ENCODE peak calls at places on chromosomes 12 and 14, in six cellular contexts. H is AG04449, X is glutamatergic neuron, M is neural progenitor cell, E is SK-N-SH, S is body of pancreas. Z is an unnamed sample.
A peak's percentile ranks its signal among the peaks of the same experiment; 100 is the strongest.

GRCh38 chr14:53963491-53964227 is 7.0 kb upstream of the BMP4 start:
- DNase-seq in S (peak; percentile 62), E (no peak), H (no peak), M (peak; percentile 70), X (peak; percentile 51), Z (peak; percentile 67)

GRCh38 chr12:10098762-10099161 is at the start of gene CLEC1A:
- DNase-seq in X (no peak), S (no peak), E (no peak), H (no peak), M (peak; percentile 72), Z (peak; percentile 42)

GRCh38 chr12:15522574-15523187 is 200.4 kb downstream of the PTPRO start:
- DNase-seq in H (no peak), E (peak; percentile 43), S (peak; percentile 25), M (peak; percentile 55), X (no peak), Z (no peak)

GRCh38 chr12:78167510-78167909 is 336.8 kb downstream of the NAV3 start:
- DNase-seq in X (no peak), E (no peak), H (no peak), M (no peak), S (no peak), Z (no peak)

GRCh38 chr12:25458047-25458552 is 95.0 kb downstream of the LMNTD1 start:
- DNase-seq in X (no peak), E (peak; percentile 56), M (no peak), H (peak; percentile 89), S (peak; percentile 36), Z (no peak)

GRCh38 chr12:109014984-109015765 is 5.7 kb downstream of the SVOP start:
- DNase-seq in S (no peak), X (no peak), E (no peak), H (no peak), M (no peak), Z (no peak)

GRCh38 chr12:95440401-95440800 is 33.6 kb upstream of the METAP2 start:
- DNase-seq in M (no peak), X (no peak), S (no peak), H (no peak), E (no peak), Z (no peak)

GRCh38 chr14:24401810-24402702 is 3.3 kb downstream of the NYNRIN start:
- DNase-seq in E (no peak), S (no peak), X (no peak), M (no peak), H (no peak), Z (no peak)

GRCh38 chr14:100860556-100861187 is 34.8 kb downstream of the MEG3 start:
- DNase-seq in H (no peak), X (no peak), M (no peak), S (no peak), E (no peak), Z (no peak)

GRCh38 chr12:11819643-11820042 is 170.2 kb downstream of the ETV6 start:
- DNase-seq in M (no peak), X (no peak), E (no peak), S (no peak), H (no peak), Z (no peak)

GRCh38 chr12:65881348-65881961 is 57.2 kb downstream of the HMGA2 start:
- DNase-seq in H (no peak), S (peak; percentile 44), M (peak; percentile 43), X (no peak), E (no peak), Z (no peak)

GRCh38 chr12:111868676-111869588 is 26.9 kb downstream of the MAPKAPK5 start:
- DNase-seq in M (peak; percentile 61), S (no peak), H (no peak), X (no peak), E (no peak), Z (no peak)

GRCh38 chr12:30753761-30754382 is 879 bp downstream of the CAPRIN2 start:
- DNase-seq in X (no peak), H (no peak), E (peak; percentile 20), M (peak; percentile 2), S (no peak), Z (no peak)

GRCh38 chr12:46661161-46661845 is 164.5 kb downstream of the SLC38A4 start:
- DNase-seq in H (peak; percentile 67), M (peak; percentile 76), S (peak; percentile 64), E (peak; percentile 39), X (no peak), Z (no peak)

GRCh38 chr12:52508211-52508610 is 12.0 kb downstream of the KRT5 start:
- DNase-seq in M (no peak), H (no peak), X (no peak), E (no peak), S (no peak), Z (no peak)

GRCh38 chr12:52501490-52501889 is 8.4 kb upstream of the KRT6A start:
- DNase-seq in M (no peak), X (no peak), E (no peak), S (no peak), H (no peak), Z (no peak)

GRCh38 chr12:52506858-52507715 is 13.1 kb downstream of the KRT5 start:
- DNase-seq in X (no peak), M (peak; percentile 63), E (peak; percentile 49), S (peak; percentile 37), H (peak; percentile 51), Z (no peak)
- TF ChIP-seq CTCF in X (peak; percentile 69), M (peak; percentile 66), E (peak; percentile 61), S (peak; percentile 63), H (peak; percentile 46), Z (peak; percentile 55)

GRCh38 chr12:114691810-114692557 is 8.0 kb upstream of the TBX3 start:
- DNase-seq in E (peak; percentile 11), S (no peak), M (peak; percentile 52), H (no peak), X (no peak), Z (no peak)

GRCh38 chr12:114694436-114695304 is 10.7 kb upstream of the TBX3 start:
- DNase-seq in H (no peak), X (no peak), S (no peak), M (peak; percentile 15), E (no peak), Z (no peak)

GRCh38 chr12:114691196-114691595 is 7.2 kb upstream of the TBX3 start:
- DNase-seq in E (peak; percentile 35), M (peak; percentile 17), X (no peak), H (no peak), S (no peak), Z (no peak)

GRCh38 chr12:114693532-114693931 is 9.6 kb upstream of the TBX3 start:
- DNase-seq in H (no peak), X (no peak), S (no peak), M (no peak), E (no peak), Z (no peak)

GRCh38 chr12:114692558-114693531 is 8.9 kb upstream of the TBX3 start:
- DNase-seq in E (peak; percentile 18), H (no peak), S (no peak), X (no peak), M (peak; percentile 60), Z (no peak)
- TF ChIP-seq CTCF in E (no peak), H (no peak), S (no peak), X (no peak), M (no peak), Z (no peak)

GRCh38 chr14:86462193-86462592 is 932.2 kb downstream of the FLRT2 start:
- DNase-seq in M (peak; percentile 50), X (no peak), H (no peak), S (peak; percentile 45), E (no peak), Z (no peak)
- TF ChIP-seq CTCF in M (peak; percentile 48), X (peak; percentile 29), H (peak; percentile 31), S (peak; percentile 55), E (peak; percentile 61), Z (peak; percentile 12)

GRCh38 chr14:36279306-36280244 is 40.9 kb downstream of the MBIP start:
- DNase-seq in E (no peak), S (no peak), H (no peak), X (no peak), M (peak; percentile 81), Z (no peak)
- TF ChIP-seq CTCF in E (no peak), S (no peak), H (no peak), X (no peak), M (no peak), Z (no peak)

GRCh38 chr12:124398578-124399227 is 103.8 kb downstream of the RFLNA start:
- DNase-seq in S (peak; percentile 45), H (no peak), E (no peak), X (no peak), M (no peak), Z (no peak)
- TF ChIP-seq CTCF in S (no peak), H (no peak), E (peak; percentile 22), X (no peak), M (no peak), Z (no peak)

DNA sequence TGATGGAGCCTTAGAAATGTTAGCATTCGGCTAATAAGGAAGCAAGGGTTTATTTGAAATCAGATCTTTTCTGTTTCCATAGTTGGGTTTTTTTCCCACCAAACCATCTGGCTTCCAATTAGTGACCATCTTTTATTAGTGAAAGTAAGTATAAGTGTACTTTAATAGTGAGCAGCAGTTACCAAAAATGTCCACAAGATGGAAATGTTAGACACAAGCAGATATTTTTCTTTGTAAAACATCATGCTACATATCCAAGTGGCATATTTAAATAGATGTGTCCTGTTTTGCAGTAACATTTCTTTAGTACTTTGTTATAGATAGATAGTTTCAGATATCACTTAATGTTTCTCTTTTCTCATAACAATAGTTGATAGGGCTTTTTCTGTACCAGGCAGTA is 28.8 kb downstream of the YEATS4 start:
- DNase-seq in H (peak; percentile 29), X (no peak), S (no peak), E (peak; percentile 30), M (no peak), Z (no peak)
- TF ChIP-seq CTCF in H (peak; percentile 44), X (peak; percentile 72), S (peak; percentile 32), E (peak; percentile 88), M (peak; percentile 40), Z (peak; percentile 33)

GRCh38 chr12:72511906-72512305 is 239.7 kb downstream of the TRHDE start:
- DNase-seq in H (peak; percentile 16), E (no peak), X (no peak), S (peak; percentile 38), M (peak; percentile 62), Z (no peak)
- TF ChIP-seq CTCF in H (no peak), E (no peak), X (no peak), S (no peak), M (no peak), Z (no peak)